ENCODE peak calls at places on chromosomes 6 and 20, in nine cellular contexts. P is transverse colon; O is body of pancreas; M is osteoblast; N is cardiac muscle cell; J is CD8-positive, alpha-beta memory T cell; B is ovary; Z is SJSA1; A is tibial artery. G is an unnamed sample.
A peak's percentile ranks its signal among the peaks of the same experiment; 100 is the strongest.

GRCh38 chr6:100381111-100381510 is 83.6 kb downstream of the SIM1 start:
- DNase-seq in N (peak; percentile 46), J (no peak), M (no peak), B (no peak), A (no peak), O (no peak), P (no peak), Z (no peak), G (no peak)

GRCh38 chr6:157235600-157236039 is 87.7 kb downstream of the TMEM242 start:
- DNase-seq in B (peak; percentile 74), Z (no peak), O (peak; percentile 62), A (peak; percentile 89), P (peak; percentile 67), J (peak; percentile 61), N (peak; percentile 67), M (peak; percentile 97), G (no peak)

GRCh38 chr20:22204801-22205200 is 379.6 kb downstream of the FOXA2 start:
- DNase-seq in J (no peak), M (no peak), B (no peak), A (no peak), N (no peak), O (no peak), Z (no peak), P (no peak), G (no peak)

GRCh38 chr6:123529058-123529457 is 107.7 kb downstream of the TRDN start:
- DNase-seq in N (no peak), P (no peak), M (no peak), A (no peak), O (no peak), J (no peak), B (no peak), Z (no peak), G (no peak)

GRCh38 chr20:47304287-47304686 is 52.2 kb downstream of the ZMYND8 start:
- DNase-seq in B (no peak), P (peak; percentile 43), Z (no peak), J (no peak), O (no peak), A (peak; percentile 25), N (peak; percentile 48), M (peak; percentile 71), G (no peak)

GRCh38 chr20:48459729-48460395 is 367.9 kb downstream of the PREX1 start:
- DNase-seq in J (no peak), N (no peak), P (no peak), O (no peak), M (no peak), A (peak; percentile 34), Z (no peak), B (no peak), G (no peak)

GRCh38 chr6:154156135-154156948 is 117.3 kb downstream of the OPRM1 start:
- DNase-seq in N (peak; percentile 57), A (no peak), O (peak; percentile 29), M (peak; percentile 74), J (peak; percentile 75), P (peak; percentile 47), Z (peak; percentile 54), B (no peak), G (peak; percentile 59)

GRCh38 chr6:149164199-149164745 is 153.2 kb upstream of the TAB2 start:
- DNase-seq in B (no peak), A (no peak), Z (no peak), N (no peak), J (no peak), M (no peak), P (no peak), O (no peak), G (no peak)

GRCh38 chr20:16349518-16350295 is 223.5 kb downstream of the KIF16B start:
- DNase-seq in Z (no peak), B (no peak), J (no peak), M (no peak), A (no peak), O (no peak), N (peak; percentile 26), P (no peak), G (no peak)

GRCh38 chr20:31550099-31550498 is 35.9 kb downstream of the HM13 start:
- DNase-seq in O (no peak), P (no peak), Z (no peak), A (no peak), B (no peak), N (no peak), M (peak; percentile 6), J (no peak), G (no peak)

GRCh38 chr6:137491478-137491877 is 2.7 kb downstream of the OLIG3 start:
- DNase-seq in P (no peak), J (no peak), O (no peak), A (no peak), M (no peak), N (no peak), Z (no peak), B (no peak), G (no peak)

GRCh38 chr6:78308025-78308424 is 559.3 kb upstream of the IRAK1BP1 start:
- DNase-seq in N (no peak), M (no peak), P (no peak), J (no peak), B (no peak), O (no peak), Z (no peak), A (no peak), G (no peak)

GRCh38 chr20:32807706-32808105 is 12.0 kb upstream of the MAPRE1 start:
- DNase-seq in B (no peak), J (no peak), A (no peak), P (no peak), O (no peak), Z (no peak), M (no peak), N (no peak), G (no peak)

GRCh38 chr20:57658447-57659130 is 38.4 kb upstream of the ZBP1 start:
- DNase-seq in B (peak; percentile 17), J (peak; percentile 42), O (peak; percentile 6), M (peak; percentile 87), P (peak; percentile 6), Z (peak; percentile 38), N (no peak), A (peak; percentile 66), G (no peak)

GRCh38 chr6:106158816-106159215 is 72.7 kb downstream of the PRDM1 start:
- DNase-seq in Z (no peak), P (no peak), O (no peak), M (peak; percentile 8), B (no peak), N (no peak), A (no peak), J (no peak), G (no peak)

GRCh38 chr20:44717986-44718385 is 2.8 kb downstream of the CCN5 start:
- DNase-seq in Z (no peak), M (peak; percentile 83), B (peak; percentile 47), J (no peak), N (no peak), P (no peak), A (no peak), O (no peak), G (no peak)

GRCh38 chr6:6798430-6798829 is 209.9 kb downstream of the LY86 start:
- DNase-seq in P (no peak), N (no peak), O (no peak), A (no peak), M (no peak), Z (no peak), J (no peak), B (no peak), G (no peak)

GRCh38 chr20:40689943-40690835 is 1.2 kb upstream of the MAFB start:
- DNase-seq in N (peak; percentile 93), J (peak; percentile 56), A (peak; percentile 96), M (peak; percentile 99), O (peak; percentile 93), B (peak; percentile 89), Z (peak; percentile 84), P (peak; percentile 83), G (peak; percentile 92)

DNA sequence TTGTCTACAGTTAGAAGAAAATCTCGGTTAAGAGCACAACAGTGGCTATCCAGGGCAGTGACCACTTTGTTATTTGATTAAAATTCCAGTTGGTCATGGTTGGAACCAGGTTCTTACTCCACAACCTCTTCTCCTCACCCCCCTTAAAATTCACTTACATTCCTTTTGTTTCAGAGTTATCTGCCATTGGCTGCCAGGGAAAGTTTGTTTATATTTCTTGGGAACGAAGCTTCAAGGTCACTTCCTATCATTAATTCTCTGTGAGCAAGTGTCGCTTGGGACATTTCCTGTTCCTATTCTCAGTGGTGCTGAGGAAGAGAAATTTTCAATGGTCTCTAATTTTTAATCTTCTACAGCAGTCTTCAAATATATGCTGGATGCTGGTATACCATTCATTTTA is 121.1 kb upstream of the COL21A1 start:
- DNase-seq in J (no peak), Z (no peak), O (no peak), P (no peak), N (no peak), A (no peak), B (no peak), M (no peak), G (no peak)
- H3K4me1 ChIP-seq in J (no peaks in the 10 kb centered on the region), Z (peaks cover 20% of the 10 kb centered on the region), O (peaks cover 28% of the 10 kb centered on the region), P (peaks cover 29% of the 10 kb centered on the region), N (no peaks in the 10 kb centered on the region), A (no peaks in the 10 kb centered on the region), B (peaks cover 10% of the 10 kb centered on the region), M (peaks cover 43% of the 10 kb centered on the region), G (peaks cover 26% of the 10 kb centered on the region)

GRCh38 chr6:10877012-10877411 is 4.8 kb downstream of the GCM2 start:
- DNase-seq in M (no peak), P (no peak), O (no peak), N (no peak), J (no peak), Z (no peak), A (no peak), B (no peak), G (no peak)
- H3K4me1 ChIP-seq in M (no peaks in the 10 kb centered on the region), P (no peaks in the 10 kb centered on the region), O (peaks cover 5% of the 10 kb centered on the region), N (no peaks in the 10 kb centered on the region), J (no peaks in the 10 kb centered on the region), Z (no peaks in the 10 kb centered on the region), A (no peaks in the 10 kb centered on the region), B (no peaks in the 10 kb centered on the region), G (no peaks in the 10 kb centered on the region)

GRCh38 chr20:10550204-10551118 is 115.4 kb downstream of the SLX4IP start:
- DNase-seq in N (no peak), M (no peak), P (no peak), A (no peak), Z (no peak), J (no peak), B (no peak), O (peak; percentile 88), G (no peak)
- H3K4me1 ChIP-seq in N (peaks cover 17% of the 10 kb centered on the region), M (peaks cover 4% of the 10 kb centered on the region), P (peaks cover 19% of the 10 kb centered on the region), A (no peaks in the 10 kb centered on the region), Z (peaks cover 10% of the 10 kb centered on the region), J (peaks cover 10% of the 10 kb centered on the region), B (no peaks in the 10 kb centered on the region), O (peaks cover 57% of the 10 kb centered on the region), G (no peaks in the 10 kb centered on the region)

GRCh38 chr6:1336246-1336843 is 24.4 kb downstream of the FOXQ1 start:
- DNase-seq in B (no peak), A (no peak), Z (no peak), N (peak; percentile 18), M (no peak), J (no peak), O (peak; percentile 64), P (peak; percentile 69), G (peak; percentile 67)
- H3K4me1 ChIP-seq in B (no peaks in the 10 kb centered on the region), A (no peaks in the 10 kb centered on the region), Z (peaks cover 32% of the 10 kb centered on the region), N (no peaks in the 10 kb centered on the region), M (peaks cover 9% of the 10 kb centered on the region), J (no peaks in the 10 kb centered on the region), O (peaks cover 20% of the 10 kb centered on the region), P (peaks cover 29% of the 10 kb centered on the region), G (no peaks in the 10 kb centered on the region)

GRCh38 chr20:37395411-37395800 is 49.5 kb downstream of the SRC start:
- DNase-seq in A (no peak), N (no peak), J (no peak), B (no peak), Z (no peak), O (no peak), M (no peak), P (no peak), G (no peak)
- H3K4me1 ChIP-seq in A (no peaks in the 10 kb centered on the region), N (peaks cover 18% of the 10 kb centered on the region), J (no peaks in the 10 kb centered on the region), B (peaks cover 3% of the 10 kb centered on the region), Z (no peaks in the 10 kb centered on the region), O (no peaks in the 10 kb centered on the region), M (no peaks in the 10 kb centered on the region), P (peaks cover 5% of the 10 kb centered on the region), G (no peaks in the 10 kb centered on the region)

G was measured in lung.